ENCODE peak calls at places on chromosomes 7 and 10, in five cellular contexts. X is PC-3, N is SK-N-SH, D is GM23338, C is MM.1S. T is an unnamed sample.

GRCh38 chr10:86191686-86192085 is 174.9 kb downstream of the GRID1 start:
- DNase-seq in X (no peak), N (no peak), D (no peak), C (no peak), T (no peak)

GRCh38 chr10:21927601-21928000 is 75.9 kb downstream of the DNAJC1 start:
- DNase-seq in X (peak; percentile 5), N (no peak), D (no peak), C (no peak), T (peak; percentile 63)

GRCh38 chr10:88895252-88895651 is 15.2 kb downstream of the STAMBPL1 start:
- DNase-seq in X (no peak), N (no peak), D (no peak), C (no peak), T (no peak)

GRCh38 chr7:127609297-127609696 is 8.6 kb downstream of the PAX4 start:
- DNase-seq in X (no peak), N (no peak), D (no peak), C (no peak), T (no peak)

GRCh38 chr7:55545496-55545895 is 26.8 kb downstream of the VOPP1 start:
- DNase-seq in X (peak; percentile 82), N (no peak), D (no peak), C (no peak), T (peak; percentile 78)

GRCh38 chr10:128505346-128505745 is 379.1 kb upstream of the MKI67 start:
- DNase-seq in X (no peak), N (no peak), D (no peak), C (no peak), T (no peak)

GRCh38 chr10:72108811-72109618 is 20.7 kb upstream of the SPOCK2 start:
- DNase-seq in X (peak; percentile 81), N (no peak), D (no peak), C (no peak), T (no peak)

GRCh38 chr7:104980969-104981670 is 32.9 kb upstream of the KMT2E start:
- DNase-seq in X (peak; percentile 79), N (peak; percentile 77), D (peak; percentile 86), C (peak; percentile 79), T (peak; percentile 84)

GRCh38 chr10:116026315-116026714 is 246.7 kb downstream of the GFRA1 start:
- DNase-seq in X (no peak), N (peak; percentile 37), D (peak; percentile 41), C (no peak), T (no peak)

GRCh38 chr7:31106303-31107105 is 54.4 kb downstream of the ADCYAP1R1 start:
- DNase-seq in X (no peak), N (no peak), D (no peak), C (no peak), T (no peak)

GRCh38 chr7:3955026-3955425 is 654.0 kb downstream of the SDK1 start:
- DNase-seq in X (no peak), N (peak; percentile 44), D (no peak), C (no peak), T (no peak)

GRCh38 chr7:123230603-123231002 is 30.8 kb upstream of the SLC13A1 start:
- DNase-seq in X (no peak), N (no peak), D (no peak), C (no peak), T (no peak)

GRCh38 chr7:46881507-46882127 is 700.3 kb downstream of the TNS3 start:
- DNase-seq in X (peak; percentile 31), N (no peak), D (peak; percentile 32), C (no peak), T (no peak)

GRCh38 chr7:17558558-17559332 is 260.3 kb downstream of the AHR start:
- DNase-seq in X (peak; percentile 96), N (no peak), D (no peak), C (no peak), T (peak; percentile 72)

GRCh38 chr7:6268023-6268908 is 4.2 kb downstream of the CYTH3 start:
- DNase-seq in X (no peak), N (no peak), D (no peak), C (no peak), T (no peak)

GRCh38 chr10:91194497-91195179 is 25.8 kb upstream of the PCGF5 start:
- DNase-seq in X (no peak), N (no peak), D (no peak), C (no peak), T (peak; percentile 82)

GRCh38 chr7:137609500-137609899 is 237.3 kb downstream of the DGKI start:
- DNase-seq in X (no peak), N (no peak), D (no peak), C (no peak), T (no peak)

GRCh38 chr10:76297787-76298281 is 866.4 kb downstream of the LRMDA start:
- DNase-seq in X (no peak), N (no peak), D (no peak), C (no peak), T (no peak)

GRCh38 chr7:123633553-123633952 is 22.1 kb upstream of the LMOD2 start:
- DNase-seq in X (peak; percentile 80), N (peak; percentile 27), D (no peak), C (no peak), T (peak; percentile 77)

GRCh38 chr7:91941450-91941849 is 788 bp downstream of the AKAP9 start:
- DNase-seq in X (peak; percentile 41), N (peak; percentile 59), D (peak; percentile 52), C (peak; percentile 76), T (peak; percentile 49)

GRCh38 chr10:86727459-86727858 is 29.0 kb upstream of the BMPR1A start:
- DNase-seq in X (no peak), N (no peak), D (no peak), C (no peak), T (no peak)

GRCh38 chr10:128031216-128031615 is 95.0 kb downstream of the MKI67 start:
- DNase-seq in X (no peak), N (no peak), D (no peak), C (no peak), T (no peak)

GRCh38 chr7:152076940-152077933 is 51.8 kb downstream of the GALNT11 start:
- DNase-seq in X (peak; percentile 10), N (peak; percentile 26), D (no peak), C (no peak), T (peak; percentile 15)

GRCh38 chr7:48113270-48113669 is 24.2 kb downstream of the UPP1 start:
- DNase-seq in X (no peak), N (no peak), D (no peak), C (no peak), T (no peak)

GRCh38 chr10:125811251-125811650 is 11.8 kb downstream of the UROS start:
- DNase-seq in X (no peak), N (no peak), D (no peak), C (no peak), T (peak; percentile 7)

GRCh38 chr7:105654994-105655900 is 74.0 kb upstream of the EFCAB10 start:
- DNase-seq in X (peak; percentile 44), N (peak; percentile 57), D (peak; percentile 95), C (peak; percentile 11), T (peak; percentile 36)

DNA sequence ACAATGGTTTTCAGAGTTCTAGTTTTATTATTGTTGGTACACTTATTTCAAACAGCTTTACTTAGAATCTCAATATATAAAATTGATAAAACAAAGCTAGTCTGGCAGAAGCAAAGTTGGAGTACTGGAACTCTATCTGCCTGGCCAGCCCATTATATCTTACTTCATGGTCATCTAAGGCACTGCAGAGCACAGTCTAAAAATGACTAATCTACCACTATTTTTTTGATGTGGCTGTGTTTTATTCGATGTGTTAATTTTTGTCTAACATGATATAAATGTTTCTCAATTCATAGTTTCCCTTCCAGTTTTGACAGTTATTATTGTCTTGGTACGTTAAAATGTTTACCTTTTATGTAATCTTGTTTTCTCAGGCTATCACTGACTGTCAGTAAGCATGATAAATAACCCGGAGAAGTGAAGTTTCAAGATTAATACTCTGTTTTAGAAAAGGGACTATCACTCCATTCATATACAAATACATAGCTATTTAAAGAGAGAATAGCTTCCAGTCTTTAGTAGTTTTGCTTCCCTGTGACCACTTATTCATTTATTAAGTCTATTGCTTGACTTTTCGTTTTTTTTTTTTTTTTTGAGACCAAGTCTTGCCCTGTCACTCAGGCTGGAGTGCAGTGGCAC is 60.6 kb upstream of the CSTF2T start:
- DNase-seq in X (no peak), N (no peak), D (no peak), C (no peak), T (no peak)
- H3K9me2 ChIP-seq in X (no peaks in the 10 kb centered on the region), N (no peaks in the 10 kb centered on the region), D (no peaks in the 10 kb centered on the region), C (no peaks in the 10 kb centered on the region), T (no peaks in the 10 kb centered on the region)

DNA sequence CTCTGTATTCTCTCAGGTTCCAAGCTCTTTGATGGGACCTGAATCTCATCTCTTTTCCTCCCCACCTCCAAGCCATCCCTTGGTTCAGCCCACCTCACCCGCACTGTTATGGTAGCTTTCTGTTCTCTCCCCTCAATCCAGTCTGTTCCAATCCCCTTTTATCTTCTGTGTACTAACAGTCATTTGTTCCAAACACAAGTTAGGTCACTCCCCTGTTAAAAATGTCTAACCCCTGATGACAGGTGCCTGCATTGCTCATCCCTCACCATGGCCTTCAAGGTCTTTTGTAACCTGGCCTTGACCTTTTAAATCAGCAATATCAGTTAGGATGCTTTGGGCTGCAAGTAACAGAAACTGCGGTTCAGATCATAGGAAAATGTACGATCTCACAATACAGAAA is 74.8 kb downstream of the CYP26A1 start:
- DNase-seq in X (no peak), N (no peak), D (no peak), C (no peak), T (no peak)
- H3K9me2 ChIP-seq in X (no peaks in the 10 kb centered on the region), N (no peaks in the 10 kb centered on the region), D (peaks cover 9% of the 10 kb centered on the region), C (no peaks in the 10 kb centered on the region), T (no peaks in the 10 kb centered on the region)

GRCh38 chr7:138752568-138753518 is 45.0 kb upstream of the TMEM213 start:
- DNase-seq in X (peak; percentile 98), N (peak; percentile 43), D (peak; percentile 45), C (peak; percentile 96), T (peak; percentile 27)
- H3K9me2 ChIP-seq in X (no peaks in the 10 kb centered on the region), N (no peaks in the 10 kb centered on the region), D (no peaks in the 10 kb centered on the region), C (no peaks in the 10 kb centered on the region), T (no peaks in the 10 kb centered on the region)

DNA sequence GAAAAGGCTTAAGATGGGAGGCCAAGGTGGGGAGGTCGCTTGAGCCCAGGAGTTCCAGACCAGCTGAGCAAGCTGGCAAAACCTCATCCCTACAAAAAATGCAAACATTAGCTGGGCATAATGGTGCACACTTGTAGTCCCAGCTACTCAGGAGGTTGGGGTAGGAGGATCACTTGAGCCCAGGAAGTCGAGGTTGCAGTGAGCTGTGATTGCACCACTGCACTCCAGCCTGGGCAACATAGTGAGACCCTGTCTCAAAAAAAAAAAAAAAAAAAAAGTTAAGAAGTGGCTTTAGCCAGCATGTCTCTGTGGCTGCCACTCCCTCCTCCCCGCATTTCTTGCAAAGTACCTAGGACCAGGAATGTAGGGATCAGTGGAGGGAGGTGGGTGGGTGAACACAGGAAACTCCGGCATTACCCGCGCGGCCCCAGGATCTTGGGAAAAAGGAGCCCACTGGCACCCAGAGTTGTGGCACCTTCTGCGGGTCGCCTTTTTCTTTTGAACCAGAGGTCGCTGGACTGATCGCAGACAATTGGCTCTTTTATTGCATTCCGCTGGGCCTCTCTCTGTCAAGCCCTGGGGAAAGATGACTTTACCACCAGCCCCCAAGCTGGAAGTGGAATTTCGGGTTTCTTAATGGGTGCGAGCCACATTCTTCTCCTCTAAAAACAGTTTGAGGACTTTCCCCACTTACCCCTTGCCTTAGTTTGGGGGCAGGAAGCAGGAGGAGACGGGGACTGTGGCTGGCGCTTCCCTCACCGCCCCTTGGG is 3.5 kb downstream of the VGF start:
- DNase-seq in X (peak; percentile 42), N (no peak), D (peak; percentile 55), C (no peak), T (no peak)
- H3K9me2 ChIP-seq in X (no peaks in the 10 kb centered on the region), N (no peaks in the 10 kb centered on the region), D (no peaks in the 10 kb centered on the region), C (no peaks in the 10 kb centered on the region), T (no peaks in the 10 kb centered on the region)

DNA sequence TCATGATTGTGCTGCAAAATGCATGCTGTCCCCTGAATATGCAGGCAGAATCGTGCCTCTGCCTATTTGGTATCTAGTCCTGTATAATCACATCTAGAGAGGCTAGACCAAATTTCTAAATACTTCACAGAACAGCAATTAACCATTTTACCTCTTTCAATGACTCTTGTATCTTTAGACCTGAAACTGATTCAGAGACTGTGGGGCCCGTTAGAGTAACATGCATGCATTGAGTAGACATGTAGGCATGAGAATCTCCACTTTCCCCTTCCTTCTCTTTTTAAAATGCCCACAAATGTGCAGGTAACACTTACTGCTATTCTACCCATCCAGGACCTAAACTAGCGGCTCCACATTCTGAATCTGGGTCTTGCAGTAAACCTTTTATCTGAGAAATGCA is 8.8 kb downstream of the ZNF92 start:
- DNase-seq in X (no peak), N (no peak), D (no peak), C (no peak), T (no peak)
- H3K9me2 ChIP-seq in X (no peaks in the 10 kb centered on the region), N (no peaks in the 10 kb centered on the region), D (no peaks in the 10 kb centered on the region), C (no peaks in the 10 kb centered on the region), T (no peaks in the 10 kb centered on the region)